ENCODE peak calls at places on chromosomes 11 and 22, in four cellular contexts. Y is cardiac muscle cell, G is IMR-90, Z is A549. Q is an unnamed sample.
A peak's percentile ranks its signal among the peaks of the same experiment; 100 is the strongest.

GRCh38 chr11:123054301-123055065 is 7.5 kb downstream of the HSPA8 start:
- DNase-seq in G (peak; percentile 73), Y (peak; percentile 93), Z (peak; percentile 55), Q (no peak)

GRCh38 chr11:119530503-119530902 is 107.5 kb upstream of the THY1 start:
- DNase-seq in Z (no peak), Y (no peak), G (no peak), Q (no peak)

GRCh38 chr11:66951135-66951534 is 7.0 kb downstream of the PC start:
- DNase-seq in Y (no peak), Z (no peak), G (no peak), Q (no peak)

GRCh38 chr11:31328698-31329097 is 40.8 kb downstream of the DCDC1 start:
- DNase-seq in Z (no peak), G (no peak), Y (no peak), Q (no peak)

GRCh38 chr11:60711316-60711715 is 11.9 kb downstream of the MS4A8 start:
- DNase-seq in G (no peak), Y (no peak), Z (no peak), Q (no peak)

GRCh38 chr11:86050310-86050709 is 18.6 kb downstream of the PICALM start:
- DNase-seq in Z (no peak), Y (no peak), G (no peak), Q (no peak)

GRCh38 chr11:61281581-61282250 is 13.4 kb downstream of the VWCE start:
- DNase-seq in G (no peak), Y (peak; percentile 79), Z (peak; percentile 65), Q (no peak)

GRCh38 chr22:41256898-41257260 is 16.1 kb upstream of the CHADL start:
- DNase-seq in Z (no peak), Y (no peak), G (peak; percentile 27), Q (no peak)

GRCh38 chr11:36186340-36186739 is 102.9 kb downstream of the COMMD9 start:
- DNase-seq in Y (no peak), G (peak; percentile 87), Z (no peak), Q (no peak)

GRCh38 chr11:3108183-3108721 is 51.0 kb upstream of the CARS1 start:
- DNase-seq in Z (no peak), G (no peak), Y (no peak), Q (peak; percentile 40)

GRCh38 chr11:66556086-66556485 is 9.4 kb downstream of the ACTN3 start:
- DNase-seq in Y (no peak), Z (no peak), G (no peak), Q (no peak)

GRCh38 chr11:61150656-61151544 is 10.3 kb downstream of the VPS37C start:
- DNase-seq in Y (no peak), G (no peak), Z (no peak), Q (peak; percentile 19)

GRCh38 chr11:123371506-123372297 is 58.4 kb upstream of the GRAMD1B start:
- DNase-seq in Z (no peak), Y (no peak), G (no peak), Q (no peak)

GRCh38 chr11:134271978-134272377 is 4.2 kb upstream of the GLB1L3 start:
- DNase-seq in Y (no peak), Z (no peak), G (no peak), Q (no peak)

DNA sequence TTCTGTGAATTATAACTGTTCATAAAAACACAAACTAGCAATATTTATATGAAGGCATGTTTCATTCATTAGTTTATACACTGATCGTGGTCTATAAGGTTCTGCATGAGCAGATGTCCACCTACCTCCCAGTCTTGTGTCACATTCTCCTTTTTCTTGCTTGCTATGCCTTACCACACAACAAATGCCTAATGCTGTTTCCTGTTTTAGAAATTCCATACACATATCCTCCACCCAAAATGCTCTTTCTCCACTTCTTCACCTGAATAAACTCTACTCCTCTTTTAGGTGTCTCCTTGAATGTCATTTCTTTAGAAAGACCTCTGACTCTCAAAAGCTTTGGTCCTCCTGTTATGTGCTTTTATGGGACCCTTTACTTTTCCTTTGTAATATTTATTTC is 88.9 kb downstream of the BDNF start:
- DNase-seq in Z (no peak), G (no peak), Y (no peak), Q (no peak)
- H3K4me1 ChIP-seq in Z (no peaks in the 10 kb centered on the region), G (peaks cover 2% of the 10 kb centered on the region), Y (no peaks in the 10 kb centered on the region), Q (no peaks in the 10 kb centered on the region)

DNA sequence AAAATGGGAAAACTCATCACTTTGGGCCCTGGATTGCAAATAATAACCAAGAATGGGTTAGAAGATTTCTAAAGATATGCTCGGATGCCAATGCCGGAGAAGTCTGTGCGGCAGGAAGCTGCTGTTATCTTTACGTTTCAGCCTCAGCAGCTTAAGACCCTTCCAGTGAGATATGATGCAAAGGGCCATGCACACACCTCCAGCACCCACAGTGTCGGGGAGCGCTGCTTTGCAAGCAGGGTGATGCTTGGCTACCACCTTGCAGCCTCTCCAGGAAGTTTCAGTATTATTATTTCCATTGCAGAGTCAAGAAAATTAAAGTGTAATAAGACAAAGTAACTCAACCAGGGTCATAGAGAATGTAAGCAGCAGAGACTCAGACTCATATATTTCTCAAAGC is 37.3 kb downstream of the LARGE1 start:
- DNase-seq in Y (no peak), G (no peak), Z (no peak), Q (no peak)
- H3K27ac ChIP-seq in Y (no peak overlapping the region), G (no peak overlapping the region), Z (no peak overlapping the region), Q (no peak overlapping the region)

DNA sequence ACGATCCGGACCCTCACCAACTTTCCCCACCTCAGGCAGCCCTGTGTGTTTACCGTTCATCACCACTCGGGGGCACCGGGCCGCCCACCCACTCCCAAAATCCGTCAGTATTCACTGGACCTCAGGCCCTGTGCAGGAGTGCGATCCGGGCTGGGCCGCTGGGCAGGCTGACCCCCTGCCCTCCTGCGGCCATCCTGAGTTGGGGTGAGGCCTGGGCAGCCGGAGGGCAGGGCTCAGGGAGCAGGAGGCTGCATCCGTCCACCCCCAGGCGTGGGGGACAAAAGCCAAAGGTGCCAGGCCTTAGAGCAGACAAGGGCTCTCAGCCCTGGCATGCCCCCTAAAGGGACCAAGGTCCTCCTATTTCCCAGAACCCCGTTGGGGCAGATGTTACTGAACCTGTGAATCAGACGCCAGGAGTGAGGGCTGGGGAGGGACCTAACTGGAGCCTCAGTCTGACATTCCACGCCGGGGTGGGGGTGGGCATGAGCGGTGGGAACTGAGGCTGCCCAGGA is 16.8 kb upstream of the TMEM191C start:
- DNase-seq in Z (no peak), G (no peak), Y (no peak), Q (peak; percentile 44)
- TF ChIP-seq CTCF in Z (no peak), G (no peak), Y (no peak), Q (no peak)

DNA sequence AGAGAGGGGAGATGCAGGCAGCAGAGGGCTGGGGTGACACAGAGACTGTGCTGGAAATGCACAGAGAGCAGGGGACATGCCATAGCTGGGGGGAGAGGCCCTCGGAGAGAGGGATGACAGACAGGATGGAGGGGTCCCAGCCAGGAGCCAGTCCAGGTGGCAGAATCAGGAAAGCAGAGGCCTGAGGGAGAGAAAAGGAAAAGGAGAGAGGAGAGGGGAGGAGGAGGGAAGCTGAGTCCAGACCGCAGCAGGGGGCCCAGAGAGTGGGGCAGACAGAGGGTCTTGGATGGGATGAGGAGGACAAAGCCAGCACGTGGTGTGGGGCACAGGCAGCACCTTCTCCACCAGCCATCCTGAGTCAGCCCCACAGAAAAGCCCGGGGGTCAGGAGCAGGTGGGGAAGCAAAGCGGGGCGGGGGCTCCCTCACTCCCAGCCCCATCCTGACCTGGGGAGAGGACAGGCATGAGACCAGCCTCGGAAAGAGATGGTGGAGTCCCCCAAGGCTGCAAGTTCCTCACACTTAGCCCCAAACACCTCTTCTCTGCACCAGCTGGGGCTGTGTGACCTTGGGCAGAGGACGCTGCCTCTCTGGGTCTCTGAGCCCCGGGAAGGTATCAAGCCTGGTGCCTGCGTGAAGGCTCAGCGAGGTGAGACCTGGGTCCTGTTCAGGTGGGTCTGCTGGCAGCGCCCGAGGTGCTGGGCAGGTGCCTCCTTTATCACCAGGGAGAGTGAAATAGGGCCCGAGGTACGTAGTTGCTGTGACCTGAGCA is 47.9 kb downstream of the IGLL1 start:
- DNase-seq in Y (no peak), Z (no peak), G (no peak), Q (peak; percentile 14)
- H3K4me1 ChIP-seq in Y (peaks cover 39% of the 10 kb centered on the region), Z (peaks cover 37% of the 10 kb centered on the region), G (no peaks in the 10 kb centered on the region), Q (peaks cover 21% of the 10 kb centered on the region)

DNA sequence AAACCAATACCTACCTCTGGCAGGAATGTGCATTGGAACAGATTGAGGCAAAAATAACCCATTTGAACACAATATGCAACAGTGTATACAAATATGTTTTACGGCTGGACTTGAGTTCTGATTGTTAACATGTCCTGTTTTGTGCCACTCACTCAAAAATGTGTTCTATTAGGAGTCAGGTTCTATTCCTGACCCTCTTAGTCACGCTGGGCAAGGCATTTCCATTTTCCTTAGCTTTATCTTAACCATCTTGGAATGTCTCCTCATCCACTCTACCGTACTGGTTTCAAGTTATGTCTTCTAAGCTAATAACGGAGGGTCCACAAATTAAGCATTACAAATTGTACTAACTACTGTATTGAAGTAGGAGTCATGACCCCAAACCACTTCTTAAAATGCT is 78.6 kb downstream of the MAML2 start:
- DNase-seq in G (no peak), Y (no peak), Z (no peak), Q (no peak)
- H3K27ac ChIP-seq in G (no peak overlapping the region), Y (no peak overlapping the region), Z (no peak overlapping the region), Q (peak overlapping the region; percentile 43)

GRCh38 chr11:111236355-111236754 is 9.2 kb upstream of the POU2AF2 start:
- DNase-seq in Z (no peak), G (peak; percentile 5), Y (no peak), Q (no peak)
- TF ChIP-seq CTCF in Z (no peak), G (no peak), Y (no peak), Q (no peak)